ENCODE peak calls at places on chromosomes 2 and 18, in five cellular contexts. C is heart left ventricle, I is adrenal gland, U is A549, G is Peyer's patch. F is an unnamed sample.

GRCh38 chr2:226338825-226339224 is 460.8 kb downstream of the IRS1 start:
- DNase-seq in G (no peak), C (no peak), I (no peak), U (no peak), F (no peak)

GRCh38 chr2:27354597-27354927 is 2.0 kb downstream of the GTF3C2 start:
- DNase-seq in C (no peak), G (no peak), I (no peak), U (no peak), F (no peak)

GRCh38 chr2:174211954-174212353 is 36.4 kb downstream of the OLA1 start:
- DNase-seq in I (no peak), C (no peak), U (no peak), G (no peak), F (no peak)

GRCh38 chr2:32558492-32558891 is 69.4 kb upstream of the TTC27 start:
- DNase-seq in I (no peak), G (no peak), C (no peak), U (no peak), F (no peak)

GRCh38 chr18:44813586-44813985 is 132.9 kb downstream of the SETBP1 start:
- DNase-seq in U (no peak), G (no peak), I (no peak), C (no peak), F (no peak)

GRCh38 chr18:27377251-27377650 is 192.1 kb upstream of the CHST9 start:
- DNase-seq in G (no peak), U (no peak), I (no peak), C (no peak), F (no peak)

GRCh38 chr2:174614261-174614660 is 16.7 kb upstream of the WIPF1 start:
- DNase-seq in I (no peak), G (no peak), U (peak), C (no peak), F (no peak)

GRCh38 chr2:197850882-197851281 is 46.5 kb downstream of the PLCL1 start:
- DNase-seq in G (no peak), U (no peak), C (no peak), I (no peak), F (no peak)

GRCh38 chr2:31134450-31134849 is 3.8 kb downstream of the GALNT14 start:
- DNase-seq in U (no peak), I (no peak), C (no peak), G (no peak), F (no peak)

GRCh38 chr2:64393611-64394010 is 60.4 kb upstream of the LGALSL start:
- DNase-seq in I (no peak), U (no peak), C (no peak), G (no peak), F (no peak)
- TF ChIP-seq POLR2A in I (no peak), U (no peak), C (no peak), G (no peak), F (no peak)

DNA sequence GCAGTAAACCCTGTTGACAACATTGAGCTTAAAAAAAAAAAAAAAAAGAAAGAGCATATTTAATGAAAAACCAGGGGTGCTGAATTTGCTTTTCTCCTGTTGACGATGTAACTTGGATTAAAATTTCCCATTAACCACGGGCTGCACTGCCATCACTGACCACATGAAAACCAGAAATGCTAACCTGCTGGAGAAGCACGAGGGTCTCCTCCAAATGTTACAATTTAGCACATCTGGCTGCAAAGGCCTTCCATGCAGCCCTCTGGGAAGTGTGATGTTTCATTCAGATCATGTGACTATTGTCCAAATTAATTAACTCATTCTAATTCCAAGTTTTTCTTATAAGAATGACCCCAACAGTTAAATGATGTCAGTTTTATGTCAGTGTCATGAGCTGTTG is 26.9 kb upstream of the SERPINB12 start:
- DNase-seq in U (no peak), C (no peak), G (no peak), I (no peak), F (no peak)
- TF ChIP-seq CTCF in U (no peak), C (no peak), G (no peak), I (no peak), F (no peak)

GRCh38 chr2:96869824-96870630 is at the start of gene SEMA4C:
- DNase-seq in I (peak), U (peak), C (peak), G (peak), F (peak)
- TF ChIP-seq POLR2A in I (peak), U (peak), C (peak), G (no peak), F (no peak)

GRCh38 chr18:78882585-78882984 is 97.0 kb upstream of the SALL3 start:
- DNase-seq in U (no peak), G (no peak), I (no peak), C (no peak), F (no peak)

GRCh38 chr18:78890388-78890787 is 89.2 kb upstream of the SALL3 start:
- DNase-seq in I (no peak), C (no peak), U (no peak), G (no peak), F (no peak)

GRCh38 chr18:78883501-78883900 is 96.1 kb upstream of the SALL3 start:
- DNase-seq in I (no peak), G (no peak), C (no peak), U (no peak), F (no peak)

GRCh38 chr18:78889250-78889649 is 90.4 kb upstream of the SALL3 start:
- DNase-seq in C (no peak), G (no peak), U (no peak), I (no peak), F (no peak)

GRCh38 chr18:78884502-78884901 is 95.1 kb upstream of the SALL3 start:
- DNase-seq in G (no peak), C (no peak), U (no peak), I (no peak), F (no peak)
- TF ChIP-seq CTCF in G (no peak), C (no peak), U (no peak), I (no peak), F (no peak)

DNA sequence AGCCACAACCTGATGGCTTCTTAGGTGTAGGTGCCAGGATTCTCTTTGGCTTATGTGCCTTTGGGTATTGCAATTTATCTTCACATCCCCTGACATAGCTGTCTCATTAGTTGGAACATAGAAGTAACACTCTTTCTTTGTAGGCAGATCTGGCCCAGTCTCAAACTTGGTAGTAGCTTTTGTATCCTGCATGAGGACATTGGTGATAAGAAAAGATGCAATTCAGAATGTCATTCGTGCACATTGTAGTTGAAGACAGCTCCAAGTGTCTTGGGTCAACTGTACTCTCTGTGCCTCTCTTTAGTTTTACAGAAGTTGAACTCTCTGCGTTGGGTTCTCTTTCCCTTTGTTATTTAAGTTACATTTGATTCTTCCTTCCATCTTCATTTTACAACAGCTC is 69.6 kb upstream of the BCL11A start:
- DNase-seq in C (no peak), U (no peak), G (no peak), I (no peak), F (no peak)
- TF ChIP-seq POLR2A in C (no peak), U (no peak), G (no peak), I (no peak), F (no peak)

DNA sequence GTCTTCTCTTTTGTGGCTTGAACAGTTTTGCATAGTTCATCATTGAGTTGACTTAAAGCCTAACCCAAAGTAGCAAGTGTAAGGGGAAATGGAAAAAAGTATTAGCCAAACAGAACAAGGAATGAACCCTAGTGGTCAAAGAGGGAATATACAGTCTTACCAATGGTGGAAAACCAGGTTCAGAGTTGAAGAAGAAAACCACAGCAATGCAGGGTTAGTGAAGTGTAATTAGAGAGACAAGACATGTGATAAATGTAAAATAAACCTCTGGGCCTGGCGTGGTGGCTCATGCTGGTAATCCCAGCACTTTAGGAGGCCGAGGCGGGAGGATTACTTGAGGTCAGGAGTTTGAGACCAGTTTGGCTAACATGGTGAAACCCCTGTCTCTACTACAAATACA is 2.4 kb downstream of the TTN start:
- DNase-seq in I (no peak), C (no peak), U (peak), G (no peak), F (no peak)
- TF ChIP-seq CTCF in I (peak), C (peak), U (peak), G (peak), F (no peak)

F was measured in thyroid gland.